ENCODE peak calls at places on chromosomes 3 and 15, in six cellular contexts. G, S, K, I, H and M are unnamed samples.

GRCh38 chr3:40971191-40972168 is 227.8 kb upstream of the CTNNB1 start:
- DNase-seq in G (no peak), S (peak; percentile 100), K (peak; percentile 80), I (peak; percentile 99), H (peak; percentile 57), M (peak; percentile 94)

GRCh38 chr3:172179680-172180399 is 140.5 kb downstream of the FNDC3B start:
- DNase-seq in G (no peak), S (no peak), K (no peak), I (no peak), H (peak; percentile 25), M (no peak)

GRCh38 chr3:70096376-70097055 is 97.0 kb downstream of the SAMMSON start:
- DNase-seq in G (no peak), S (no peak), K (no peak), I (no peak), H (no peak), M (no peak)

GRCh38 chr3:14806641-14807263 is 12.0 kb upstream of the FGD5 start:
- DNase-seq in G (no peak), S (peak; percentile 37), K (peak; percentile 67), I (peak; percentile 95), H (no peak), M (peak; percentile 59)

GRCh38 chr3:77321646-77322045 is 281.7 kb downstream of the ROBO2 start:
- DNase-seq in G (no peak), S (no peak), K (no peak), I (no peak), H (no peak), M (no peak)

GRCh38 chr15:45448516-45448915 is 70.2 kb upstream of the GATM start:
- DNase-seq in G (no peak), S (no peak), K (no peak), I (no peak), H (peak; percentile 76), M (no peak)

GRCh38 chr3:170322501-170323328 is 34.8 kb upstream of the SKIL start:
- DNase-seq in G (no peak), S (no peak), K (no peak), I (no peak), H (no peak), M (no peak)

GRCh38 chr3:104873331-104873730 is 493.4 kb upstream of the ALCAM start:
- DNase-seq in G (no peak), S (no peak), K (no peak), I (peak; percentile 28), H (no peak), M (peak; percentile 3)

GRCh38 chr3:65627102-65627501 is 411.6 kb downstream of the MAGI1 start:
- DNase-seq in G (no peak), S (peak; percentile 7), K (no peak), I (no peak), H (no peak), M (peak; percentile 51)

GRCh38 chr3:127043041-127043641 is 60.2 kb downstream of the PLXNA1 start:
- DNase-seq in G (no peak), S (no peak), K (peak; percentile 77), I (no peak), H (no peak), M (no peak)

GRCh38 chr3:148953094-148953493 is 38.2 kb upstream of the GYG1 start:
- DNase-seq in G (no peak), S (no peak), K (no peak), I (no peak), H (no peak), M (peak; percentile 42)

GRCh38 chr3:174440350-174440716 is 418.8 kb upstream of the NAALADL2 start:
- DNase-seq in G (no peak), S (peak; percentile 73), K (no peak), I (peak; percentile 48), H (peak; percentile 24), M (peak; percentile 62)

GRCh38 chr15:89993344-89993743 is 7.8 kb upstream of the ZNF710 start:
- DNase-seq in G (no peak), S (no peak), K (no peak), I (no peak), H (no peak), M (no peak)

GRCh38 chr15:100668321-100668690 is 65.9 kb downstream of the ASB7 start:
- DNase-seq in G (no peak), S (no peak), K (no peak), I (no peak), H (no peak), M (no peak)

GRCh38 chr3:72288955-72289707 is 504.2 kb upstream of the PROK2 start:
- DNase-seq in G (no peak), S (no peak), K (peak; percentile 82), I (peak; percentile 23), H (no peak), M (peak; percentile 6)

GRCh38 chr3:127722928-127723603 is 50.3 kb downstream of the ABTB1 start:
- DNase-seq in G (no peak), S (no peak), K (no peak), I (no peak), H (no peak), M (no peak)

GRCh38 chr3:14649466-14649865 is 2.1 kb upstream of the CCDC174 start:
- DNase-seq in G (no peak), S (no peak), K (no peak), I (no peak), H (no peak), M (no peak)

GRCh38 chr15:41971893-41972340 is 440 bp downstream of the EHD4 start:
- DNase-seq in G (no peak), S (no peak), K (no peak), I (no peak), H (no peak), M (peak; percentile 33)

GRCh38 chr3:135994708-135995335 is 29.3 kb downstream of the PPP2R3A start:
- DNase-seq in G (no peak), S (no peak), K (peak; percentile 58), I (no peak), H (no peak), M (no peak)

GRCh38 chr3:69161587-69162196 is 39.3 kb upstream of the LMOD3 start:
- DNase-seq in G (no peak), S (peak; percentile 63), K (no peak), I (peak; percentile 63), H (no peak), M (peak; percentile 62)

GRCh38 chr15:75597667-75598341 is 18.7 kb upstream of the PTPN9 start:
- DNase-seq in G (no peak), S (peak; percentile 30), K (no peak), I (peak; percentile 31), H (no peak), M (peak; percentile 43)

GRCh38 chr3:100525753-100526612 is 33.6 kb downstream of the TMEM45A start:
- DNase-seq in G (no peak), S (peak; percentile 96), K (no peak), I (peak; percentile 18), H (no peak), M (peak; percentile 93)

GRCh38 chr15:53746101-53746500 is 13.4 kb downstream of the WDR72 start:
- DNase-seq in G (no peak), S (no peak), K (no peak), I (no peak), H (no peak), M (no peak)

GRCh38 chr3:152123457-152123856 is 145.3 kb upstream of the MBNL1 start:
- DNase-seq in G (no peak), S (no peak), K (no peak), I (no peak), H (no peak), M (no peak)

GRCh38 chr15:25783607-25784131 is 79.5 kb downstream of the ATP10A start:
- DNase-seq in G (no peak), S (peak; percentile 62), K (peak; percentile 73), I (no peak), H (no peak), M (no peak)